ENCODE peak calls at places on chromosomes 11 and 22, in five cellular contexts. L is endothelial cell of umbilical vein, H is NB4, N is K562, K is GM12878. C is an unnamed sample.

GRCh38 chr11:17810041-17810440 is 75.5 kb downstream of the KCNC1 start:
- DNase-seq in L (no peak), H (no peak), N (no peak), K (no peak), C (no peak)

GRCh38 chr22:29690481-29690880 is 29.3 kb upstream of the CABP7 start:
- DNase-seq in L (no peak), H (no peak), N (no peak), K (no peak), C (no peak)

GRCh38 chr22:36136475-36136874 is 24.1 kb downstream of the APOL3 start:
- DNase-seq in L (no peak), H (no peak), N (no peak), K (no peak), C (no peak)

GRCh38 chr11:8251767-8252295 is 11.8 kb downstream of the LMO1 start:
- DNase-seq in L (no peak), H (no peak), N (no peak), K (no peak), C (no peak)

GRCh38 chr22:43000441-43001175 is 14.3 kb downstream of the PACSIN2 start:
- DNase-seq in L (no peak), H (peak), N (no peak), K (no peak), C (no peak)

GRCh38 chr11:3920148-3920852 is 64.8 kb downstream of the STIM1 start:
- DNase-seq in L (no peak), H (peak), N (no peak), K (peak), C (peak)

GRCh38 chr11:73480677-73481076 is 104.5 kb downstream of the RELT start:
- DNase-seq in L (no peak), H (peak), N (no peak), K (no peak), C (no peak)

GRCh38 chr11:129698212-129698611 is 117.4 kb upstream of the TMEM45B start:
- DNase-seq in L (no peak), H (peak), N (no peak), K (no peak), C (no peak)

GRCh38 chr11:111878385-111878765 is 590 bp downstream of the FDXACB1 start:
- DNase-seq in L (no peak), H (no peak), N (no peak), K (no peak), C (peak)

GRCh38 chr11:29629281-29629680 is 387.5 kb downstream of the KCNA4 start:
- DNase-seq in L (no peak), H (no peak), N (no peak), K (no peak), C (no peak)

GRCh38 chr11:14388352-14388751 is 29.4 kb upstream of the RRAS2 start:
- DNase-seq in L (no peak), H (no peak), N (no peak), K (no peak), C (no peak)

GRCh38 chr22:41830174-41830573 is 2.7 kb upstream of the SREBF2 start:
- DNase-seq in L (no peak), H (peak), N (no peak), K (no peak), C (no peak)

GRCh38 chr11:1896468-1896867 is 4.8 kb upstream of the PRR33 start:
- DNase-seq in L (no peak), H (no peak), N (no peak), K (no peak), C (no peak)

GRCh38 chr11:8330896-8331295 is 67.2 kb upstream of the LMO1 start:
- DNase-seq in L (no peak), H (no peak), N (no peak), K (no peak), C (no peak)

GRCh38 chr11:15509082-15509481 is 394.4 kb downstream of the INSC start:
- DNase-seq in L (no peak), H (no peak), N (no peak), K (no peak), C (no peak)

GRCh38 chr11:28729339-28729738 is 621.2 kb downstream of the METTL15 start:
- DNase-seq in L (no peak), H (no peak), N (no peak), K (no peak), C (no peak)

GRCh38 chr11:17296852-17297559 is 20.5 kb downstream of the NUCB2 start:
- DNase-seq in L (no peak), H (no peak), N (no peak), K (no peak), C (no peak)

GRCh38 chr11:14350716-14351238 is 8.2 kb downstream of the RRAS2 start:
- DNase-seq in L (no peak), H (no peak), N (no peak), K (no peak), C (no peak)

GRCh38 chr22:17786435-17787158 is 12.3 kb upstream of the BID start:
- DNase-seq in L (peak), H (peak), N (peak), K (no peak), C (no peak)

GRCh38 chr22:18954941-18955571 is 19.0 kb upstream of the PRODH start:
- DNase-seq in L (no peak), H (no peak), N (no peak), K (no peak), C (no peak)

GRCh38 chr11:34052608-34053160 is 1.2 kb downstream of the CAPRIN1 start:
- DNase-seq in L (no peak), H (peak), N (peak), K (no peak), C (peak)

GRCh38 chr22:44583076-44583760 is 85.2 kb upstream of the RTL6 start:
- DNase-seq in L (no peak), H (peak), N (no peak), K (no peak), C (peak)

GRCh38 chr11:76707293-76707825 is 36.8 kb upstream of the LRRC32 start:
- DNase-seq in L (no peak), H (no peak), N (no peak), K (no peak), C (no peak)

GRCh38 chr11:14673824-14674432 is 30.3 kb downstream of the PDE3B start:
- DNase-seq in L (no peak), H (peak), N (no peak), K (no peak), C (no peak)

GRCh38 chr11:68658661-68659060 is 25.7 kb upstream of the GAL start:
- DNase-seq in L (no peak), H (no peak), N (no peak), K (no peak), C (no peak)

GRCh38 chr11:44445500-44446340 is 119.7 kb upstream of the CD82 start:
- DNase-seq in L (no peak), H (no peak), N (no peak), K (no peak), C (peak)

DNA sequence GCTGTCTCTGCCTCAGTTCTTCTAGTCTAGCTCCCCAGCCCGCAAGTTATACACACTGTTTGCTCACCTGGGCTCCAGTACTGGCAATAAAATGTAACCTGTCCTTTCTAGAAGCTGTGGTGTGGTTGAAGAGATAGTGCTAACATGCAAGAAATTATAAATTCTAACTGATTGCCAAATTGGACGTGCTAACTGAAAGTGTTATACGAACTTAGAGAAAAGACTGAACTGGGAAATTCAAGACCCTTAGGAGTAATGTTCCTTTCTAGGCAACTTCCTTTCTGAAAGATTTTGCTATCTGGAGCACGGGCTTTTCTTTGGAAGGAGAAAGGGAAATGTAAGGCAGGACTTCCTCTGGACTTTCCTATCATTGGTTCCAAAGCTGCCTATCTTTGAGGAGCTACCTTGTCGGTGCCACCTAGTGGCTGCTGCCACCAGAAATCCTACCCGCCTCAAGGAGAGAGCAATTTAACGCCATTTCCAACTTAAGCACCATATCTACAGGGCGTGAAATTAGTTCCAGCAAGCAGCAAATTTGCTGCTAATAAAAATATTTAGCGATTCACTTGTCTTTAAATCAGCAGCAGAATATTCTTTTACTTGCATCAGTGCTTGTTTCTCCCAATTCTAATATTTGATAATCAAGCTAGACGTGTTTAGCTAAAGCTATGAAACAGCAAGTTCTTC is 12.7 kb upstream of the TMEM218 start:
- DNase-seq in L (peak), H (peak), N (peak), K (no peak), C (peak)
- TF ChIP-seq MYC in L (no peak), H (no peak), N (peak), K (no peak), C (no peak)

GRCh38 chr22:25219211-25219689 is at the start of gene CRYBB2:
- DNase-seq in L (no peak), H (no peak), N (no peak), K (no peak), C (no peak)
- TF ChIP-seq MYC in L (no peak), H (no peak), N (no peak), K (no peak), C (no peak)

GRCh38 chr11:74783241-74783871 is 34.7 kb downstream of the RNF169 start:
- DNase-seq in L (peak), H (peak), N (no peak), K (peak), C (peak)
- TF ChIP-seq MYC in L (no peak), H (no peak), N (no peak), K (no peak), C (no peak)

DNA sequence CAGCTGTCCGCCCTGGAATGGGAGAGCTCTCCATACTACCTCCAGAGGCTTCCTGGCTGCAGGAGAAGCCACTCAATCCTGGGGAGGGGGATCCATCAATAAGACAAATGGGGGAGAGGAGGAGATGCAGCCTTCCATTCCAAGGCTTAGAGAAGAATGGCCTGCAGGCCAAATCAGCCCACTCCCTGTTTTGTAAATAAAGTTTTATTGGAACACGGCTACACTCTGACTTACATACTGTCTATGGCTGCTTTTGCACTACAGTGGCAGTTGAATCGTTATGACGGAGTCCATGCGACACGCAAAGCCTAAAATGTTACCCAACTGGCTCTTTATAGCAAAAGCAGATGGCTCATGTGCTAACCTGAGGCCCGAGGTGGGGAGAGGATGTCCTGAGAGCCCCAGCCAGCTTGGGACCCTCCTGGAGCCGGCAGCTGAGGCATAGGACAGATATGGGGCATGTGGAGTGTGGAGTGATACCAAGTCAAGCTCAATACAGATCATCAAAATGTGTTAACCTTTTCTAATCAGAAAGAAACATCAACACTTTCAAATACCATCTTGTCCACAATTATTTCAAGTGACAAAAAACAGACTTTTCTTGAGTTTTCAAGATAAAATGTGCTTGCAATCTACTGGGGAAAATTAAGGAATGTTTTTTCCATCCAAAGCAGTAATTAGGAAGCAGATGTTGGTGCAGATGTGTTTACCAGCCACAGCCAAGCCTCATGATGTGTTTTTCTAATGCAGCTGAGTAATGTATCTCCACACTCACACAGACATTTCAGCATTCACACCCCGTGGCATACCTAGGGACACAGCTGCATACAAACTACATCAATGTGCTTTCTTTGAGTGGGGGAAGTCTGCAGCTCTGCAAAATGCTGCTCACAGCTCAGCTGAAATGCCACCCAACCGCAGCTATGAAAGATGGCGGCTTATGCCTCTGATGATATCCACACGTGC is 181.6 kb downstream of the SHANK2 start:
- DNase-seq in L (no peak), H (no peak), N (no peak), K (no peak), C (no peak)
- TF ChIP-seq MYC in L (no peak), H (no peak), N (no peak), K (no peak), C (no peak)

GRCh38 chr11:123407124-123407995 is 22.7 kb upstream of the GRAMD1B start:
- DNase-seq in L (peak), H (peak), N (peak), K (no peak), C (peak)
- TF ChIP-seq MYC in L (no peak), H (no peak), N (no peak), K (no peak), C (no peak)

C was measured in A549.